ENCODE peak calls at places on chromosome 6, in seven cellular contexts. I is mesendoderm, V is trophoblast cell, S is mesenchymal stem cell, U is neuronal stem cell, P is IMR-90, M is H1. L is an unnamed sample.

GRCh38 chr6:110075406-110075805 is 97.3 kb downstream of the GPR6 start:
- DNase-seq in I (no peak), V (no peak), S (no peak), U (no peak), P (no peak), M (no peak), L (no peak)

GRCh38 chr6:53382421-53382820 is 33.7 kb upstream of the ELOVL5 start:
- DNase-seq in I (no peak), V (no peak), S (no peak), U (no peak), P (no peak), M (no peak), L (no peak)

GRCh38 chr6:126539022-126539421 is 199.1 kb downstream of the CENPW start:
- DNase-seq in I (no peak), V (no peak), S (peak), U (no peak), P (peak), M (no peak), L (no peak)

GRCh38 chr6:126926926-126927325 is 191.5 kb upstream of the RSPO3 start:
- DNase-seq in I (peak), V (no peak), S (no peak), U (no peak), P (no peak), M (no peak), L (peak)

GRCh38 chr6:53130891-53131290 is 17.8 kb downstream of the GCM1 start:
- DNase-seq in I (peak), V (no peak), S (no peak), U (no peak), P (no peak), M (no peak), L (no peak)

GRCh38 chr6:90900034-90900433 is 313.2 kb upstream of the MAP3K7 start:
- DNase-seq in I (no peak), V (no peak), S (no peak), U (no peak), P (no peak), M (no peak), L (no peak)

GRCh38 chr6:436308-437041 is 44.9 kb downstream of the IRF4 start:
- DNase-seq in I (no peak), V (no peak), S (no peak), U (no peak), P (peak), M (no peak), L (no peak)

GRCh38 chr6:121157913-121158312 is 176.4 kb downstream of the TBC1D32 start:
- DNase-seq in I (no peak), V (no peak), S (no peak), U (no peak), P (peak), M (no peak), L (no peak)

GRCh38 chr6:35044771-35045275 is 96.3 kb downstream of the TCP11 start:
- DNase-seq in I (no peak), V (no peak), S (peak), U (no peak), P (no peak), M (no peak), L (no peak)

GRCh38 chr6:107118976-107119375 is 3.7 kb upstream of the BEND3 start:
- DNase-seq in I (peak), V (no peak), S (no peak), U (no peak), P (no peak), M (no peak), L (no peak)

GRCh38 chr6:47066418-47066817 is 24.3 kb upstream of the ADGRF1 start:
- DNase-seq in I (no peak), V (no peak), S (no peak), U (no peak), P (no peak), M (no peak), L (no peak)

GRCh38 chr6:120320481-120321162 is 971.1 kb upstream of the MAN1A1 start:
- DNase-seq in I (no peak), V (no peak), S (peak), U (no peak), P (no peak), M (no peak), L (no peak)

GRCh38 chr6:157867155-157867559 is 44.1 kb downstream of the SNX9 start:
- DNase-seq in I (no peak), V (no peak), S (peak), U (no peak), P (peak), M (no peak), L (no peak)

GRCh38 chr6:66496659-66497058 is 789.6 kb upstream of the EYS start:
- DNase-seq in I (peak), V (no peak), S (peak), U (no peak), P (no peak), M (no peak), L (no peak)

GRCh38 chr6:31744422-31744821 is 4.6 kb downstream of the MSH5 start:
- DNase-seq in I (no peak), V (no peak), S (no peak), U (no peak), P (no peak), M (no peak), L (no peak)
- H3K23ac ChIP-seq in I (no peak), V (no peak), S (no peak), U (no peak), P (no peak), M (no peak), L (no peak)

GRCh38 chr6:20691185-20691584 is 156.9 kb downstream of the CDKAL1 start:
- DNase-seq in I (no peak), V (no peak), S (no peak), U (no peak), P (no peak), M (no peak), L (no peak)
- H2BK120ac ChIP-seq in I (no peak), V (no peak), S (no peak), U (no peak), P (no peak), M (no peak), L (no peak)

DNA sequence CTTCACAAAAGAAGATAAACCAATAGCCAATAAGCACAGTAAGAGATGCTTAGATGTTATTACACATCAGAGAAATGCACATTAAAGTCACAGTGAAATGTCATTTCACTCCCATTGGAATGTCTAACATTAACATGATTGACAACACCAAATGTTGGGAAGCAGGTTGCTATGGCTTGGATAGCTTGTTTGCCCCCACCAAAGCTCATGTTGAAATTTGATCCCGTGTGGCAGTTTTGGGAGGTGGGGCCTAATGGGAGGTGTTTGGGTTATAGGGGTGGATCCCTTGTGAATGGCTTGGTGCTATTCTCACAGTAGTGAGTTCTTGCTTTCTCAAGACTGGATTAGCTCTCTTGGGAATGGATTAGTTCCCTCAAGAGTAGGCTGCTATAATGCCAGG is 44.8 kb downstream of the MRAP2 start:
- DNase-seq in I (peak), V (no peak), S (no peak), U (no peak), P (no peak), M (no peak), L (peak)
- H3K23ac ChIP-seq in I (no peak), V (no peak), S (no peak), U (no peak), P (no peak), M (no peak), L (no peak)

GRCh38 chr6:73461537-73462350 is at the start of gene MTO1:
- DNase-seq in I (peak), V (peak), S (peak), U (peak), P (peak), M (peak), L (peak)
- H2BK120ac ChIP-seq in I (no peak), V (peak), S (no peak), U (peak), P (peak), M (no peak), L (peak)

GRCh38 chr6:27135087-27135657 is 112.3 kb upstream of the PRSS16 start:
- DNase-seq in I (no peak), V (no peak), S (no peak), U (no peak), P (no peak), M (no peak), L (no peak)
- H3K23ac ChIP-seq in I (no peak), V (no peak), S (no peak), U (no peak), P (no peak), M (no peak), L (no peak)

GRCh38 chr6:33790306-33790855 is 1.5 kb upstream of the LEMD2 start:
- DNase-seq in I (peak), V (no peak), S (no peak), U (no peak), P (no peak), M (no peak), L (no peak)

GRCh38 chr6:33789550-33789895 is 593 bp upstream of the LEMD2 start:
- DNase-seq in I (no peak), V (no peak), S (no peak), U (no peak), P (no peak), M (no peak), L (no peak)

GRCh38 chr6:33790910-33791309 is 2.0 kb upstream of the LEMD2 start:
- DNase-seq in I (no peak), V (no peak), S (no peak), U (no peak), P (no peak), M (no peak), L (no peak)

GRCh38 chr6:33794910-33795615 is 6.1 kb upstream of the LEMD2 start:
- DNase-seq in I (peak), V (peak), S (no peak), U (no peak), P (no peak), M (no peak), L (peak)

DNA sequence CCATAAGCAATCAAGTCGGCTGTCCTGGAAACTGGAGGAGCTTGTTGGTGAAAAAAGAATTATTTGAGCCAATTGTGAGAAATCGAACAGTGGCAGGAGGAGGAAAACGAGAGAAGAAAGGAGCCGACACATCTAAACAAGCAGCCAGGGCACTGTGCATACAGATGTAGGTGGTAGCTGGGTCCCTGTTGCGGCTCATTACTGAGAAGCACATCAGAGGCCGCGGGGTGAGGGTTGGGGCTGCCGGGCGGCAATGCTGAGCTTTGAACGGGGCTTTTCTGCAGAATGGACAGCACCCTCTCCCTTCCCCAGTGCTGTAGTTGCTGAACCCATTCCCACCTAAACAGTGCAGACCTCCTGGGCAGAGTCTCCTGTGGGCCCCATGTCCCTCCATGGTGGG is 4.1 kb upstream of the LEMD2 start:
- DNase-seq in I (no peak), V (no peak), S (no peak), U (no peak), P (no peak), M (no peak), L (no peak)
- H2BK120ac ChIP-seq in I (no peak), V (no peak), S (no peak), U (no peak), P (no peak), M (no peak), L (no peak)

GRCh38 chr6:75747985-75748742 is 875 bp upstream of the MYO6 start:
- DNase-seq in I (no peak), V (no peak), S (no peak), U (no peak), P (no peak), M (no peak), L (no peak)
- H3K23ac ChIP-seq in I (no peak), V (no peak), S (no peak), U (peak), P (peak), M (no peak), L (no peak)